ENCODE peak calls at places on chromosomes 16 and 17, in four cellular contexts. G, P, D and T are unnamed samples.

GRCh38 chr16:17638134-17638533 is 167.4 kb upstream of the XYLT1 start:
- DNase-seq in G (no peak), P (no peak), D (no peak), T (no peak)

GRCh38 chr16:74225278-74225677 is 71.3 kb upstream of the PSMD7 start:
- DNase-seq in G (no peak), P (no peak), D (no peak), T (no peak)

GRCh38 chr17:12940699-12941098 is 77.1 kb downstream of the ELAC2 start:
- DNase-seq in G (no peak), P (no peak), D (no peak), T (no peak)

GRCh38 chr17:22694362-22695227 is 1002.3 kb downstream of the KCNJ18 start:
- DNase-seq in G (peak), P (no peak), D (no peak), T (no peak)

GRCh38 chr16:2937170-2937569 is 25.4 kb downstream of the FLYWCH1 start:
- DNase-seq in G (no peak), P (no peak), D (no peak), T (no peak)

GRCh38 chr16:79839851-79840321 is 239.3 kb upstream of the MAF start:
- DNase-seq in G (no peak), P (no peak), D (peak), T (no peak)

GRCh38 chr16:14398014-14398717 is 231.9 kb downstream of the PARN start:
- DNase-seq in G (no peak), P (no peak), D (no peak), T (no peak)

GRCh38 chr16:87963400-87963799 is 12.2 kb downstream of the BANP start:
- DNase-seq in G (no peak), P (peak), D (no peak), T (no peak)

GRCh38 chr16:68512742-68513141 is 26.3 kb upstream of the ZFP90 start:
- DNase-seq in G (no peak), P (no peak), D (no peak), T (no peak)

GRCh38 chr16:84827131-84827574 is 7.4 kb downstream of the CRISPLD2 start:
- DNase-seq in G (no peak), P (no peak), D (no peak), T (no peak)

GRCh38 chr16:50613281-50613991 is 65.2 kb downstream of the NKD1 start:
- DNase-seq in G (no peak), P (no peak), D (no peak), T (no peak)

GRCh38 chr17:68290268-68290954 is 516 bp downstream of the SLC16A6 start:
- DNase-seq in G (no peak), P (no peak), D (peak), T (peak)

GRCh38 chr17:9669551-9670008 is 24.3 kb downstream of the USP43 start:
- DNase-seq in G (no peak), P (no peak), D (no peak), T (no peak)

GRCh38 chr17:8870406-8871040 is 3.0 kb upstream of the PIK3R6 start:
- DNase-seq in G (no peak), P (no peak), D (no peak), T (no peak)

GRCh38 chr16:49471038-49471727 is 97.6 kb downstream of the C16orf78 start:
- DNase-seq in G (no peak), P (no peak), D (no peak), T (no peak)

GRCh38 chr16:54359086-54359485 is 72.5 kb upstream of the IRX3 start:
- DNase-seq in G (no peak), P (no peak), D (no peak), T (no peak)

GRCh38 chr17:75769536-75769935 is 4.5 kb upstream of the GALK1 start:
- DNase-seq in G (no peak), P (no peak), D (no peak), T (no peak)

GRCh38 chr17:56499799-56500388 is 93.6 kb upstream of the NOG start:
- DNase-seq in G (no peak), P (peak), D (no peak), T (no peak)

GRCh38 chr17:81094224-81094743 is 59.3 kb downstream of the BAIAP2 start:
- DNase-seq in G (no peak), P (no peak), D (no peak), T (no peak)

GRCh38 chr16:3023415-3023668 is 400 bp downstream of the HCFC1R1 start:
- DNase-seq in G (no peak), P (no peak), D (peak), T (peak)

GRCh38 chr17:45640141-45640850 is 143.8 kb upstream of the CRHR1 start:
- DNase-seq in G (no peak), P (peak), D (peak), T (no peak)

GRCh38 chr17:82446649-82447048 is 3.9 kb downstream of the CYBC1 start:
- DNase-seq in G (no peak), P (no peak), D (no peak), T (no peak)

GRCh38 chr16:7910116-7910515 is 577.5 kb downstream of the RBFOX1 start:
- DNase-seq in G (peak), P (no peak), D (no peak), T (peak)